ENCODE peak calls at places on chromosomes 16 and 17, in five cellular contexts. J is HepG2, M is K562, A is SK-N-SH, P is HCT116. B is an unnamed sample.

GRCh38 chr17:44558349-44559287 is 1.3 kb downstream of the FZD2 start:
- DNase-seq in J (no peak), M (no peak), A (no peak), P (no peak), B (no peak)

GRCh38 chr16:86016201-86016965 is 117.4 kb downstream of the IRF8 start:
- DNase-seq in J (peak), M (peak), A (peak), P (peak), B (peak)

GRCh38 chr17:41527076-41528023 is 758 bp downstream of the KRT19 start:
- DNase-seq in J (no peak), M (peak), A (no peak), P (no peak), B (no peak)

GRCh38 chr16:11356573-11357331 is 11.5 kb downstream of the RMI2 start:
- DNase-seq in J (peak), M (peak), A (peak), P (no peak), B (peak)

GRCh38 chr16:70804153-70804728 is 3.3 kb upstream of the VAC14 start:
- DNase-seq in J (no peak), M (no peak), A (no peak), P (no peak), B (no peak)

GRCh38 chr17:11608396-11608795 is 10.1 kb downstream of the DNAH9 start:
- DNase-seq in J (peak), M (peak), A (peak), P (no peak), B (no peak)

GRCh38 chr16:85401370-85401916 is 211.7 kb upstream of the GSE1 start:
- DNase-seq in J (no peak), M (no peak), A (no peak), P (no peak), B (no peak)

GRCh38 chr17:38869647-38870258 is at the start of gene LASP1:
- DNase-seq in J (peak), M (peak), A (peak), P (no peak), B (no peak)

GRCh38 chr17:68441064-68441770 is 16.1 kb downstream of the WIPI1 start:
- DNase-seq in J (no peak), M (peak), A (no peak), P (no peak), B (no peak)

GRCh38 chr16:26824469-26824868 is 242.3 kb upstream of the C16orf82 start:
- DNase-seq in J (no peak), M (no peak), A (no peak), P (no peak), B (no peak)
- TF ChIP-seq YY1 in J (no peak), M (no peak), A (no peak), P (no peak), B (no peak)

GRCh38 chr17:29929544-29930398 is at the start of gene SSH2:
- DNase-seq in J (peak), M (peak), A (peak), P (peak), B (peak)

GRCh38 chr17:29929006-29929543 is 953 bp downstream of the SSH2 start:
- DNase-seq in J (peak), M (no peak), A (peak), P (no peak), B (no peak)

GRCh38 chr17:29931253-29931932 is 1.4 kb upstream of the SSH2 start:
- DNase-seq in J (peak), M (peak), A (peak), P (peak), B (no peak)

GRCh38 chr17:29930399-29931010 is 477 bp upstream of the SSH2 start:
- DNase-seq in J (peak), M (no peak), A (no peak), P (no peak), B (no peak)

GRCh38 chr17:29927546-29927945 is 2.5 kb downstream of the SSH2 start:
- DNase-seq in J (no peak), M (no peak), A (no peak), P (no peak), B (no peak)
- H3K4me3 ChIP-seq in J (no peak), M (no peak), A (no peak), P (no peak), B (no peak)

GRCh38 chr17:50721194-50722010 is 2.0 kb downstream of the LUC7L3 start:
- DNase-seq in J (no peak), M (peak), A (peak), P (no peak), B (no peak)
- TF ChIP-seq YY1 in J (no peak), M (no peak), A (no peak), P (no peak), B (no peak)

GRCh38 chr16:27408602-27409031 is 6.6 kb downstream of the IL21R start:
- DNase-seq in J (no peak), M (no peak), A (no peak), P (no peak), B (no peak)

GRCh38 chr16:27408012-27408601 is 6.1 kb downstream of the IL21R start:
- DNase-seq in J (peak), M (no peak), A (no peak), P (no peak), B (no peak)

GRCh38 chr16:27407158-27407557 is 5.2 kb downstream of the IL21R start:
- DNase-seq in J (no peak), M (no peak), A (no peak), P (no peak), B (no peak)

GRCh38 chr16:27405546-27406451 is 3.8 kb downstream of the IL21R start:
- DNase-seq in J (no peak), M (no peak), A (no peak), P (no peak), B (no peak)

GRCh38 chr16:27406729-27407128 is 4.8 kb downstream of the IL21R start:
- DNase-seq in J (no peak), M (no peak), A (no peak), P (no peak), B (no peak)
- H3K4me3 ChIP-seq in J (no peak), M (no peak), A (no peak), P (no peak), B (no peak)

DNA sequence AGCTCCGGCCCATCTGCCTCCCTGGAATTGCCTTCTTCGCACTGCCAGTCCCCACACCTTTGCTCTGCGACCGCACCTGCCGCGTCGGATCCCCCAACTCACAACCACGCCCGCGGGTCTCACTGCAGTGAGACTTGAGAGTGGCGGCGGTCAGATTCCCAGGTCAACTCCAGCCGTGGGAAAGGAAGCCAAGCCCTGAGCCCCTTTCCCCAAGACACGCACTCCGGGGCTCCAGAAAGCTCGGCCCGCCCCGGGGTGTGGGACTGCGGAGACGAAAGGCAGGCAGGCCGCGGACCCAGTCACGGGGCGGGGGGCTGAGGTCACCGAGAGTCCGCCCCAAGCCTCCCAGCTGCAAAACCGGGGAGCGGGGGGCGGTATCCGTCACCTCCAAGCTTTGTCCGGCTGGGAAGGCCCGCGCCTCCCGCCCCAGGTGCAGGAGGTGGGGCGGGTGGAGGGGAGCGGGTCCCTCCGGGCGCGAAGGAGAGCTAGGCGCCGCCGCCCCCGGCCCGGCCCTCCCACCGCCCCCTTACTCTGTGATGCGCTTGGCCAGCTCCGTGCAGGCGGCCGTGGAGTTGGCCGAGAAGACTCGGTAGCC is 615 bp downstream of the PRPSAP1 start:
- DNase-seq in J (no peak), M (peak), A (peak), P (no peak), B (no peak)
- TF ChIP-seq YY1 in J (no peak), M (no peak), A (no peak), P (no peak), B (no peak)

B was measured in NT2/D1.